ENCODE peak calls at places on chromosome 18, in nine cellular contexts. One of them, this sample, is unnamed.

GRCh38 chr18:22694954-22695353 is 238.2 kb upstream of the RBBP8 start:
- DNase-seq in MM.1S: no peak
- DNase-seq in GDM1: no peak
- DNase-seq in NCI-H1092 treated with DMSO at 0.1 percent for 48 hours: no peak
- DNase-seq in lower lobe of right lung: no peak
- DNase-seq in skeletal muscle cell: peak
- DNase-seq in NCI-H1105 treated with DMSO at 0.1 percent for 48 hours: no peak
- DNase-seq in NAMALWA: no peak
- DNase-seq in stimulated activated CD4-positive, alpha-beta T cell treated with anti-CD3 and anti-CD28 coated beads, Interleukin-1b, Interleukin-23, amount 100 ng/mL, for 24 hours: no peak
- DNase-seq in this sample: no peak

GRCh38 chr18:13175754-13176210 is 42.8 kb upstream of the LDLRAD4 start:
- DNase-seq in GDM1: no peak
- DNase-seq in NAMALWA: no peak
- DNase-seq in NCI-H1105 treated with DMSO at 0.1 percent for 48 hours: no peak
- DNase-seq in skeletal muscle cell: no peak
- DNase-seq in NCI-H1092 treated with DMSO at 0.1 percent for 48 hours: no peak
- DNase-seq in stimulated activated CD4-positive, alpha-beta T cell treated with anti-CD3 and anti-CD28 coated beads, Interleukin-1b, Interleukin-23, amount 100 ng/mL, for 24 hours: no peak
- DNase-seq in lower lobe of right lung: no peak
- DNase-seq in MM.1S: no peak
- DNase-seq in this sample: no peak

GRCh38 chr18:22739789-22740188 is 193.3 kb upstream of the RBBP8 start:
- DNase-seq in NCI-H1092 treated with DMSO at 0.1 percent for 48 hours: no peak
- DNase-seq in GDM1: no peak
- DNase-seq in stimulated activated CD4-positive, alpha-beta T cell treated with anti-CD3 and anti-CD28 coated beads, Interleukin-1b, Interleukin-23, amount 100 ng/mL, for 24 hours: no peak
- DNase-seq in lower lobe of right lung: no peak
- DNase-seq in NCI-H1105 treated with DMSO at 0.1 percent for 48 hours: no peak
- DNase-seq in skeletal muscle cell: no peak
- DNase-seq in NAMALWA: peak
- DNase-seq in MM.1S: peak
- DNase-seq in this sample: no peak

GRCh38 chr18:54717673-54718435 is 110.4 kb upstream of the RAB27B start:
- DNase-seq in NAMALWA: peak
- DNase-seq in MM.1S: peak
- DNase-seq in lower lobe of right lung: no peak
- DNase-seq in skeletal muscle cell: no peak
- DNase-seq in NCI-H1105 treated with DMSO at 0.1 percent for 48 hours: peak
- DNase-seq in stimulated activated CD4-positive, alpha-beta T cell treated with anti-CD3 and anti-CD28 coated beads, Interleukin-1b, Interleukin-23, amount 100 ng/mL, for 24 hours: no peak
- DNase-seq in GDM1: peak
- DNase-seq in NCI-H1092 treated with DMSO at 0.1 percent for 48 hours: no peak
- DNase-seq in this sample: peak

GRCh38 chr18:42446195-42446594 is 491.2 kb downstream of the PIK3C3 start:
- DNase-seq in NAMALWA: no peak
- DNase-seq in NCI-H1092 treated with DMSO at 0.1 percent for 48 hours: no peak
- DNase-seq in lower lobe of right lung: no peak
- DNase-seq in stimulated activated CD4-positive, alpha-beta T cell treated with anti-CD3 and anti-CD28 coated beads, Interleukin-1b, Interleukin-23, amount 100 ng/mL, for 24 hours: no peak
- DNase-seq in GDM1: no peak
- DNase-seq in MM.1S: no peak
- DNase-seq in NCI-H1105 treated with DMSO at 0.1 percent for 48 hours: no peak
- DNase-seq in skeletal muscle cell: peak
- DNase-seq in this sample: no peak

GRCh38 chr18:59907172-59907571 is 7.4 kb downstream of the PMAIP1 start:
- DNase-seq in NAMALWA: peak
- DNase-seq in skeletal muscle cell: no peak
- DNase-seq in lower lobe of right lung: no peak
- DNase-seq in GDM1: peak
- DNase-seq in stimulated activated CD4-positive, alpha-beta T cell treated with anti-CD3 and anti-CD28 coated beads, Interleukin-1b, Interleukin-23, amount 100 ng/mL, for 24 hours: no peak
- DNase-seq in NCI-H1105 treated with DMSO at 0.1 percent for 48 hours: no peak
- DNase-seq in MM.1S: no peak
- DNase-seq in NCI-H1092 treated with DMSO at 0.1 percent for 48 hours: no peak
- DNase-seq in this sample: no peak

GRCh38 chr18:10025756-10026290 is 112.0 kb downstream of the VAPA start:
- DNase-seq in NCI-H1105 treated with DMSO at 0.1 percent for 48 hours: no peak
- DNase-seq in skeletal muscle cell: no peak
- DNase-seq in GDM1: no peak
- DNase-seq in MM.1S: no peak
- DNase-seq in NCI-H1092 treated with DMSO at 0.1 percent for 48 hours: no peak
- DNase-seq in NAMALWA: no peak
- DNase-seq in stimulated activated CD4-positive, alpha-beta T cell treated with anti-CD3 and anti-CD28 coated beads, Interleukin-1b, Interleukin-23, amount 100 ng/mL, for 24 hours: no peak
- DNase-seq in lower lobe of right lung: no peak
- DNase-seq in this sample: no peak

GRCh38 chr18:24825397-24825796 is 365.0 kb downstream of the HRH4 start:
- DNase-seq in NCI-H1092 treated with DMSO at 0.1 percent for 48 hours: no peak
- DNase-seq in skeletal muscle cell: no peak
- DNase-seq in NAMALWA: no peak
- DNase-seq in NCI-H1105 treated with DMSO at 0.1 percent for 48 hours: no peak
- DNase-seq in GDM1: no peak
- DNase-seq in MM.1S: no peak
- DNase-seq in stimulated activated CD4-positive, alpha-beta T cell treated with anti-CD3 and anti-CD28 coated beads, Interleukin-1b, Interleukin-23, amount 100 ng/mL, for 24 hours: no peak
- DNase-seq in lower lobe of right lung: no peak
- DNase-seq in this sample: no peak

GRCh38 chr18:75111673-75112485 is 97.1 kb downstream of the PTGR3 start:
- DNase-seq in MM.1S: peak
- DNase-seq in lower lobe of right lung: no peak
- DNase-seq in NCI-H1105 treated with DMSO at 0.1 percent for 48 hours: peak
- DNase-seq in stimulated activated CD4-positive, alpha-beta T cell treated with anti-CD3 and anti-CD28 coated beads, Interleukin-1b, Interleukin-23, amount 100 ng/mL, for 24 hours: no peak
- DNase-seq in NCI-H1092 treated with DMSO at 0.1 percent for 48 hours: no peak
- DNase-seq in GDM1: no peak
- DNase-seq in NAMALWA: no peak
- DNase-seq in skeletal muscle cell: no peak
- DNase-seq in this sample: peak

GRCh38 chr18:1392865-1393734 is 488.4 kb downstream of the ADCYAP1 start:
- DNase-seq in MM.1S: no peak
- DNase-seq in skeletal muscle cell: no peak
- DNase-seq in GDM1: no peak
- DNase-seq in NCI-H1092 treated with DMSO at 0.1 percent for 48 hours: no peak
- DNase-seq in stimulated activated CD4-positive, alpha-beta T cell treated with anti-CD3 and anti-CD28 coated beads, Interleukin-1b, Interleukin-23, amount 100 ng/mL, for 24 hours: no peak
- DNase-seq in lower lobe of right lung: no peak
- DNase-seq in NAMALWA: no peak
- DNase-seq in NCI-H1105 treated with DMSO at 0.1 percent for 48 hours: no peak
- DNase-seq in this sample: no peak

GRCh38 chr18:31671951-31672350 is 12.4 kb downstream of the B4GALT6 start:
- DNase-seq in NAMALWA: no peak
- DNase-seq in skeletal muscle cell: no peak
- DNase-seq in MM.1S: no peak
- DNase-seq in stimulated activated CD4-positive, alpha-beta T cell treated with anti-CD3 and anti-CD28 coated beads, Interleukin-1b, Interleukin-23, amount 100 ng/mL, for 24 hours: no peak
- DNase-seq in NCI-H1105 treated with DMSO at 0.1 percent for 48 hours: no peak
- DNase-seq in lower lobe of right lung: no peak
- DNase-seq in NCI-H1092 treated with DMSO at 0.1 percent for 48 hours: no peak
- DNase-seq in GDM1: no peak
- DNase-seq in this sample: no peak

GRCh38 chr18:71336811-71337210 is 1048.0 kb downstream of the SOCS6 start:
- DNase-seq in skeletal muscle cell: no peak
- DNase-seq in lower lobe of right lung: no peak
- DNase-seq in NAMALWA: no peak
- DNase-seq in stimulated activated CD4-positive, alpha-beta T cell treated with anti-CD3 and anti-CD28 coated beads, Interleukin-1b, Interleukin-23, amount 100 ng/mL, for 24 hours: no peak
- DNase-seq in GDM1: no peak
- DNase-seq in MM.1S: no peak
- DNase-seq in NCI-H1092 treated with DMSO at 0.1 percent for 48 hours: no peak
- DNase-seq in NCI-H1105 treated with DMSO at 0.1 percent for 48 hours: peak
- DNase-seq in this sample: no peak

GRCh38 chr18:61991201-61991600 is 98.4 kb upstream of the RNF152 start:
- DNase-seq in skeletal muscle cell: no peak
- DNase-seq in MM.1S: no peak
- DNase-seq in stimulated activated CD4-positive, alpha-beta T cell treated with anti-CD3 and anti-CD28 coated beads, Interleukin-1b, Interleukin-23, amount 100 ng/mL, for 24 hours: no peak
- DNase-seq in NCI-H1105 treated with DMSO at 0.1 percent for 48 hours: no peak
- DNase-seq in lower lobe of right lung: no peak
- DNase-seq in NAMALWA: no peak
- DNase-seq in NCI-H1092 treated with DMSO at 0.1 percent for 48 hours: no peak
- DNase-seq in GDM1: no peak
- DNase-seq in this sample: no peak

GRCh38 chr18:52716926-52717325 is 376.9 kb downstream of the DCC start:
- DNase-seq in lower lobe of right lung: no peak
- DNase-seq in GDM1: no peak
- DNase-seq in NCI-H1105 treated with DMSO at 0.1 percent for 48 hours: no peak
- DNase-seq in stimulated activated CD4-positive, alpha-beta T cell treated with anti-CD3 and anti-CD28 coated beads, Interleukin-1b, Interleukin-23, amount 100 ng/mL, for 24 hours: no peak
- DNase-seq in NCI-H1092 treated with DMSO at 0.1 percent for 48 hours: peak
- DNase-seq in skeletal muscle cell: peak
- DNase-seq in NAMALWA: peak
- DNase-seq in MM.1S: no peak
- DNase-seq in this sample: no peak

GRCh38 chr18:24504401-24504800 is 44.0 kb downstream of the HRH4 start:
- DNase-seq in NAMALWA: no peak
- DNase-seq in NCI-H1092 treated with DMSO at 0.1 percent for 48 hours: no peak
- DNase-seq in MM.1S: no peak
- DNase-seq in skeletal muscle cell: no peak
- DNase-seq in NCI-H1105 treated with DMSO at 0.1 percent for 48 hours: no peak
- DNase-seq in GDM1: no peak
- DNase-seq in lower lobe of right lung: no peak
- DNase-seq in stimulated activated CD4-positive, alpha-beta T cell treated with anti-CD3 and anti-CD28 coated beads, Interleukin-1b, Interleukin-23, amount 100 ng/mL, for 24 hours: no peak
- DNase-seq in this sample: no peak

GRCh38 chr18:78406743-78407455 is 572.7 kb upstream of the SALL3 start:
- DNase-seq in NAMALWA: no peak
- DNase-seq in skeletal muscle cell: no peak
- DNase-seq in NCI-H1092 treated with DMSO at 0.1 percent for 48 hours: peak
- DNase-seq in stimulated activated CD4-positive, alpha-beta T cell treated with anti-CD3 and anti-CD28 coated beads, Interleukin-1b, Interleukin-23, amount 100 ng/mL, for 24 hours: no peak
- DNase-seq in MM.1S: no peak
- DNase-seq in lower lobe of right lung: no peak
- DNase-seq in GDM1: no peak
- DNase-seq in NCI-H1105 treated with DMSO at 0.1 percent for 48 hours: peak
- DNase-seq in this sample: peak

GRCh38 chr18:57813245-57813644 is 10.1 kb upstream of the ATP8B1 start:
- DNase-seq in MM.1S: no peak
- DNase-seq in stimulated activated CD4-positive, alpha-beta T cell treated with anti-CD3 and anti-CD28 coated beads, Interleukin-1b, Interleukin-23, amount 100 ng/mL, for 24 hours: no peak
- DNase-seq in NCI-H1105 treated with DMSO at 0.1 percent for 48 hours: no peak
- DNase-seq in NCI-H1092 treated with DMSO at 0.1 percent for 48 hours: no peak
- DNase-seq in NAMALWA: no peak
- DNase-seq in GDM1: no peak
- DNase-seq in skeletal muscle cell: peak
- DNase-seq in lower lobe of right lung: no peak
- DNase-seq in this sample: no peak

GRCh38 chr18:3468066-3468705 is 18.2 kb downstream of the TGIF1 start:
- DNase-seq in skeletal muscle cell: no peak
- DNase-seq in NCI-H1092 treated with DMSO at 0.1 percent for 48 hours: no peak
- DNase-seq in lower lobe of right lung: no peak
- DNase-seq in MM.1S: no peak
- DNase-seq in stimulated activated CD4-positive, alpha-beta T cell treated with anti-CD3 and anti-CD28 coated beads, Interleukin-1b, Interleukin-23, amount 100 ng/mL, for 24 hours: no peak
- DNase-seq in NAMALWA: no peak
- DNase-seq in GDM1: no peak
- DNase-seq in NCI-H1105 treated with DMSO at 0.1 percent for 48 hours: no peak
- DNase-seq in this sample: no peak

GRCh38 chr18:56240405-56240804 is 398.0 kb downstream of the TXNL1 start:
- DNase-seq in MM.1S: no peak
- DNase-seq in lower lobe of right lung: no peak
- DNase-seq in GDM1: no peak
- DNase-seq in NCI-H1105 treated with DMSO at 0.1 percent for 48 hours: no peak
- DNase-seq in NCI-H1092 treated with DMSO at 0.1 percent for 48 hours: no peak
- DNase-seq in skeletal muscle cell: peak
- DNase-seq in NAMALWA: no peak
- DNase-seq in stimulated activated CD4-positive, alpha-beta T cell treated with anti-CD3 and anti-CD28 coated beads, Interleukin-1b, Interleukin-23, amount 100 ng/mL, for 24 hours: no peak
- DNase-seq in this sample: no peak

GRCh38 chr18:78986018-78986481 is 6.4 kb downstream of the SALL3 start:
- DNase-seq in skeletal muscle cell: no peak
- DNase-seq in NAMALWA: peak
- DNase-seq in NCI-H1105 treated with DMSO at 0.1 percent for 48 hours: peak
- DNase-seq in lower lobe of right lung: no peak
- DNase-seq in stimulated activated CD4-positive, alpha-beta T cell treated with anti-CD3 and anti-CD28 coated beads, Interleukin-1b, Interleukin-23, amount 100 ng/mL, for 24 hours: no peak
- DNase-seq in MM.1S: no peak
- DNase-seq in NCI-H1092 treated with DMSO at 0.1 percent for 48 hours: peak
- DNase-seq in GDM1: no peak
- DNase-seq in this sample: peak

GRCh38 chr18:62881509-62882016 is 166.2 kb downstream of the PHLPP1 start:
- DNase-seq in lower lobe of right lung: no peak
- DNase-seq in NCI-H1092 treated with DMSO at 0.1 percent for 48 hours: peak
- DNase-seq in MM.1S: no peak
- DNase-seq in NCI-H1105 treated with DMSO at 0.1 percent for 48 hours: peak
- DNase-seq in NAMALWA: no peak
- DNase-seq in skeletal muscle cell: peak
- DNase-seq in GDM1: no peak
- DNase-seq in stimulated activated CD4-positive, alpha-beta T cell treated with anti-CD3 and anti-CD28 coated beads, Interleukin-1b, Interleukin-23, amount 100 ng/mL, for 24 hours: no peak
- DNase-seq in this sample: peak

GRCh38 chr18:26821181-26821580 is 44.3 kb downstream of the AQP4 start:
- DNase-seq in skeletal muscle cell: no peak
- DNase-seq in lower lobe of right lung: no peak
- DNase-seq in MM.1S: no peak
- DNase-seq in GDM1: no peak
- DNase-seq in stimulated activated CD4-positive, alpha-beta T cell treated with anti-CD3 and anti-CD28 coated beads, Interleukin-1b, Interleukin-23, amount 100 ng/mL, for 24 hours: no peak
- DNase-seq in NCI-H1105 treated with DMSO at 0.1 percent for 48 hours: no peak
- DNase-seq in NAMALWA: no peak
- DNase-seq in NCI-H1092 treated with DMSO at 0.1 percent for 48 hours: no peak
- DNase-seq in this sample: no peak

GRCh38 chr18:13544953-13545352 is 181.4 kb downstream of the FAM210A start:
- DNase-seq in NCI-H1092 treated with DMSO at 0.1 percent for 48 hours: no peak
- DNase-seq in NAMALWA: no peak
- DNase-seq in NCI-H1105 treated with DMSO at 0.1 percent for 48 hours: no peak
- DNase-seq in skeletal muscle cell: no peak
- DNase-seq in GDM1: no peak
- DNase-seq in stimulated activated CD4-positive, alpha-beta T cell treated with anti-CD3 and anti-CD28 coated beads, Interleukin-1b, Interleukin-23, amount 100 ng/mL, for 24 hours: no peak
- DNase-seq in lower lobe of right lung: no peak
- DNase-seq in MM.1S: no peak
- DNase-seq in this sample: no peak

GRCh38 chr18:23135679-23136325 is 517 bp downstream of the CABLES1 start:
- DNase-seq in GDM1: no peak
- DNase-seq in MM.1S: peak
- DNase-seq in skeletal muscle cell: no peak
- DNase-seq in stimulated activated CD4-positive, alpha-beta T cell treated with anti-CD3 and anti-CD28 coated beads, Interleukin-1b, Interleukin-23, amount 100 ng/mL, for 24 hours: no peak
- DNase-seq in NCI-H1092 treated with DMSO at 0.1 percent for 48 hours: peak
- DNase-seq in NAMALWA: no peak
- DNase-seq in NCI-H1105 treated with DMSO at 0.1 percent for 48 hours: peak
- DNase-seq in lower lobe of right lung: peak
- DNase-seq in this sample: peak

GRCh38 chr18:50602466-50602865 is 42.6 kb downstream of the MAPK4 start:
- DNase-seq in NCI-H1105 treated with DMSO at 0.1 percent for 48 hours: no peak
- DNase-seq in lower lobe of right lung: no peak
- DNase-seq in MM.1S: no peak
- DNase-seq in NAMALWA: no peak
- DNase-seq in stimulated activated CD4-positive, alpha-beta T cell treated with anti-CD3 and anti-CD28 coated beads, Interleukin-1b, Interleukin-23, amount 100 ng/mL, for 24 hours: no peak
- DNase-seq in GDM1: no peak
- DNase-seq in NCI-H1092 treated with DMSO at 0.1 percent for 48 hours: no peak
- DNase-seq in skeletal muscle cell: no peak
- DNase-seq in this sample: no peak

GRCh38 chr18:28018361-28018760 is 158.6 kb downstream of the CDH2 start:
- DNase-seq in GDM1: no peak
- DNase-seq in skeletal muscle cell: no peak
- DNase-seq in NAMALWA: no peak
- DNase-seq in MM.1S: no peak
- DNase-seq in lower lobe of right lung: no peak
- DNase-seq in NCI-H1092 treated with DMSO at 0.1 percent for 48 hours: no peak
- DNase-seq in NCI-H1105 treated with DMSO at 0.1 percent for 48 hours: no peak
- DNase-seq in stimulated activated CD4-positive, alpha-beta T cell treated with anti-CD3 and anti-CD28 coated beads, Interleukin-1b, Interleukin-23, amount 100 ng/mL, for 24 hours: no peak
- DNase-seq in this sample: no peak

GRCh38 chr18:73891572-73892421 is 255.8 kb downstream of the FBXO15 start:
- DNase-seq in NCI-H1105 treated with DMSO at 0.1 percent for 48 hours: no peak
- DNase-seq in lower lobe of right lung: no peak
- DNase-seq in MM.1S: no peak
- DNase-seq in NCI-H1092 treated with DMSO at 0.1 percent for 48 hours: no peak
- DNase-seq in stimulated activated CD4-positive, alpha-beta T cell treated with anti-CD3 and anti-CD28 coated beads, Interleukin-1b, Interleukin-23, amount 100 ng/mL, for 24 hours: no peak
- DNase-seq in skeletal muscle cell: no peak
- DNase-seq in NAMALWA: no peak
- DNase-seq in GDM1: no peak
- DNase-seq in this sample: no peak

GRCh38 chr18:76927216-76927725 is 104.9 kb downstream of the ZNF236 start:
- DNase-seq in skeletal muscle cell: no peak
- DNase-seq in NCI-H1105 treated with DMSO at 0.1 percent for 48 hours: no peak
- DNase-seq in NCI-H1092 treated with DMSO at 0.1 percent for 48 hours: no peak
- DNase-seq in GDM1: no peak
- DNase-seq in stimulated activated CD4-positive, alpha-beta T cell treated with anti-CD3 and anti-CD28 coated beads, Interleukin-1b, Interleukin-23, amount 100 ng/mL, for 24 hours: no peak
- DNase-seq in NAMALWA: no peak
- DNase-seq in MM.1S: no peak
- DNase-seq in lower lobe of right lung: no peak
- DNase-seq in this sample: no peak

GRCh38 chr18:76986391-76986790 is 146.2 kb downstream of the MBP start:
- DNase-seq in skeletal muscle cell: no peak
- DNase-seq in stimulated activated CD4-positive, alpha-beta T cell treated with anti-CD3 and anti-CD28 coated beads, Interleukin-1b, Interleukin-23, amount 100 ng/mL, for 24 hours: no peak
- DNase-seq in NAMALWA: no peak
- DNase-seq in lower lobe of right lung: no peak
- DNase-seq in NCI-H1105 treated with DMSO at 0.1 percent for 48 hours: no peak
- DNase-seq in GDM1: no peak
- DNase-seq in NCI-H1092 treated with DMSO at 0.1 percent for 48 hours: no peak
- DNase-seq in MM.1S: no peak
- DNase-seq in this sample: no peak

GRCh38 chr18:13614701-13615288 is 111.6 kb downstream of the FAM210A start:
- DNase-seq in skeletal muscle cell: no peak
- DNase-seq in MM.1S: no peak
- DNase-seq in NAMALWA: peak
- DNase-seq in stimulated activated CD4-positive, alpha-beta T cell treated with anti-CD3 and anti-CD28 coated beads, Interleukin-1b, Interleukin-23, amount 100 ng/mL, for 24 hours: no peak
- DNase-seq in lower lobe of right lung: no peak
- DNase-seq in NCI-H1105 treated with DMSO at 0.1 percent for 48 hours: no peak
- DNase-seq in GDM1: peak
- DNase-seq in NCI-H1092 treated with DMSO at 0.1 percent for 48 hours: no peak
- DNase-seq in this sample: no peak

GRCh38 chr18:79764131-79764530 is 33.6 kb upstream of the KCNG2 start:
- DNase-seq in NCI-H1092 treated with DMSO at 0.1 percent for 48 hours: no peak
- DNase-seq in NAMALWA: no peak
- DNase-seq in MM.1S: no peak
- DNase-seq in GDM1: no peak
- DNase-seq in NCI-H1105 treated with DMSO at 0.1 percent for 48 hours: no peak
- DNase-seq in lower lobe of right lung: no peak
- DNase-seq in skeletal muscle cell: no peak
- DNase-seq in stimulated activated CD4-positive, alpha-beta T cell treated with anti-CD3 and anti-CD28 coated beads, Interleukin-1b, Interleukin-23, amount 100 ng/mL, for 24 hours: no peak
- DNase-seq in this sample: no peak